ENCODE peak calls at places on chromosomes 4 and X, in six cellular contexts. K, T, P, N, C and X are unnamed samples.

GRCh38 chr4:12382567-12382966 is 953.9 kb upstream of the HS3ST1 start:
- DNase-seq in K (no peak), T (no peak), P (no peak), N (no peak), C (no peak), X (no peak)

GRCh38 chr4:8241895-8242696 is 27.5 kb upstream of the HTRA3 start:
- DNase-seq in K (peak), T (peak), P (peak), N (no peak), C (peak), X (peak)

GRCh38 chrX:121592884-121593283 is 545.5 kb downstream of the GLUD2 start:
- DNase-seq in K (no peak), T (no peak), P (no peak), N (no peak), C (no peak), X (no peak)

GRCh38 chrX:56233682-56234081 is 1.5 kb downstream of the KLF8 start:
- DNase-seq in K (no peak), T (no peak), P (no peak), N (peak), C (peak), X (peak)

GRCh38 chr4:76581276-76581675 is 146.2 kb downstream of the SHROOM3 start:
- DNase-seq in K (no peak), T (no peak), P (no peak), N (no peak), C (no peak), X (no peak)

GRCh38 chr4:120922390-120923200 is at the start of gene PRDM5:
- DNase-seq in K (no peak), T (peak), P (no peak), N (no peak), C (peak), X (peak)

GRCh38 chr4:37685726-37686372 is 327 bp downstream of the RELL1 start:
- DNase-seq in K (peak), T (no peak), P (no peak), N (no peak), C (no peak), X (peak)

GRCh38 chr4:128060130-128060619 is 937 bp upstream of the LARP1B start:
- DNase-seq in K (no peak), T (no peak), P (no peak), N (no peak), C (no peak), X (no peak)

GRCh38 chr4:172865531-172866127 is 303.0 kb upstream of the GALNT7 start:
- DNase-seq in K (no peak), T (no peak), P (no peak), N (no peak), C (no peak), X (no peak)

GRCh38 chr4:153904011-153904410 is 115.1 kb upstream of the SFRP2 start:
- DNase-seq in K (no peak), T (no peak), P (no peak), N (no peak), C (no peak), X (no peak)

GRCh38 chr4:109432203-109432602 is 1.4 kb upstream of the SEC24B start:
- DNase-seq in K (no peak), T (no peak), P (no peak), N (no peak), C (no peak), X (no peak)

GRCh38 chr4:69534697-69535096 is 39.0 kb upstream of the UGT2B4 start:
- DNase-seq in K (no peak), T (no peak), P (no peak), N (no peak), C (no peak), X (no peak)

GRCh38 chr4:23819041-23819511 is 70.8 kb downstream of the PPARGC1A start:
- DNase-seq in K (no peak), T (no peak), P (no peak), N (no peak), C (no peak), X (no peak)

GRCh38 chr4:152138451-152138850 is 377.6 kb upstream of the GATB start:
- DNase-seq in K (no peak), T (no peak), P (no peak), N (no peak), C (no peak), X (no peak)

GRCh38 chrX:84187501-84188319 is at the start of gene RPS6KA6:
- DNase-seq in K (no peak), T (peak), P (no peak), N (no peak), C (no peak), X (peak)

GRCh38 chr4:124783847-124784246 is 71.3 kb upstream of the ANKRD50 start:
- DNase-seq in K (no peak), T (no peak), P (no peak), N (no peak), C (no peak), X (no peak)

GRCh38 chrX:40173662-40174593 is 76.2 kb upstream of the BCOR start:
- DNase-seq in K (no peak), T (no peak), P (peak), N (no peak), C (no peak), X (no peak)

GRCh38 chr4:182861346-182861745 is 55.8 kb downstream of the DCTD start:
- DNase-seq in K (no peak), T (no peak), P (no peak), N (no peak), C (no peak), X (no peak)

GRCh38 chrX:19840899-19841648 is 46.3 kb downstream of the SH3KBP1 start:
- DNase-seq in K (no peak), T (no peak), P (peak), N (peak), C (peak), X (no peak)

GRCh38 chr4:168634276-168634802 is 137.5 kb downstream of the PALLD start:
- DNase-seq in K (no peak), T (no peak), P (no peak), N (no peak), C (no peak), X (no peak)

GRCh38 chrX:114800719-114801118 is 216.7 kb downstream of the IL13RA2 start:
- DNase-seq in K (peak), T (no peak), P (peak), N (no peak), C (no peak), X (no peak)

GRCh38 chr4:4720671-4721070 is 138.8 kb upstream of the MSX1 start:
- DNase-seq in K (no peak), T (no peak), P (no peak), N (no peak), C (no peak), X (no peak)

GRCh38 chr4:10013722-10014121 is 7.6 kb downstream of the SLC2A9 start:
- DNase-seq in K (peak), T (no peak), P (no peak), N (no peak), C (peak), X (peak)

GRCh38 chr4:54077812-54078211 is 13.4 kb upstream of the CHIC2 start:
- DNase-seq in K (no peak), T (no peak), P (no peak), N (no peak), C (no peak), X (no peak)

GRCh38 chr4:128570380-128570779 is 239.1 kb upstream of the JADE1 start:
- DNase-seq in K (no peak), T (no peak), P (no peak), N (no peak), C (no peak), X (no peak)

GRCh38 chrX:15529165-15529564 is 28.6 kb downstream of the BMX start:
- DNase-seq in K (no peak), T (no peak), P (no peak), N (no peak), C (no peak), X (no peak)

GRCh38 chrX:148499638-148500427 is 584 bp upstream of the AFF2 start:
- DNase-seq in K (no peak), T (no peak), P (no peak), N (no peak), C (no peak), X (no peak)

GRCh38 chr4:93092765-93093164 is 735.8 kb upstream of the ATOH1 start:
- DNase-seq in K (no peak), T (no peak), P (no peak), N (no peak), C (no peak), X (no peak)

GRCh38 chrX:154002215-154002719 is 17.4 kb downstream of the IRAK1 start:
- DNase-seq in K (peak), T (no peak), P (no peak), N (no peak), C (no peak), X (no peak)

GRCh38 chr4:76547167-76547760 is 112.2 kb downstream of the SHROOM3 start:
- DNase-seq in K (no peak), T (no peak), P (no peak), N (no peak), C (no peak), X (no peak)

GRCh38 chr4:86376850-86377249 is 17.0 kb upstream of the MAPK10 start:
- DNase-seq in K (no peak), T (no peak), P (no peak), N (no peak), C (no peak), X (no peak)

GRCh38 chr4:54784188-54784671 is 126.5 kb downstream of the KIT start:
- DNase-seq in K (peak), T (no peak), P (no peak), N (no peak), C (no peak), X (no peak)

GRCh38 chr4:38322709-38323108 is 341.3 kb upstream of the KLF3 start:
- DNase-seq in K (peak), T (no peak), P (no peak), N (no peak), C (no peak), X (no peak)

GRCh38 chrX:6313356-6313755 is 84.7 kb upstream of the NLGN4X start:
- DNase-seq in K (no peak), T (no peak), P (no peak), N (no peak), C (no peak), X (no peak)

GRCh38 chr4:141499454-141499853 is 136.9 kb upstream of the IL15 start:
- DNase-seq in K (no peak), T (no peak), P (no peak), N (no peak), C (no peak), X (no peak)

GRCh38 chr4:141503260-141503659 is 133.1 kb upstream of the IL15 start:
- DNase-seq in K (no peak), T (no peak), P (no peak), N (no peak), C (no peak), X (no peak)

GRCh38 chr4:141502755-141503154 is 133.6 kb upstream of the IL15 start:
- DNase-seq in K (no peak), T (no peak), P (no peak), N (no peak), C (no peak), X (no peak)

GRCh38 chr4:141501395-141501794 is 135.0 kb upstream of the IL15 start:
- DNase-seq in K (no peak), T (no peak), P (no peak), N (no peak), C (no peak), X (no peak)

GRCh38 chr4:141501931-141502330 is 134.5 kb upstream of the IL15 start:
- DNase-seq in K (no peak), T (no peak), P (no peak), N (no peak), C (no peak), X (no peak)
- TF ChIP-seq TAF1 in K (no peak), T (no peak), P (no peak), N (no peak), C (no peak), X (no peak)

DNA sequence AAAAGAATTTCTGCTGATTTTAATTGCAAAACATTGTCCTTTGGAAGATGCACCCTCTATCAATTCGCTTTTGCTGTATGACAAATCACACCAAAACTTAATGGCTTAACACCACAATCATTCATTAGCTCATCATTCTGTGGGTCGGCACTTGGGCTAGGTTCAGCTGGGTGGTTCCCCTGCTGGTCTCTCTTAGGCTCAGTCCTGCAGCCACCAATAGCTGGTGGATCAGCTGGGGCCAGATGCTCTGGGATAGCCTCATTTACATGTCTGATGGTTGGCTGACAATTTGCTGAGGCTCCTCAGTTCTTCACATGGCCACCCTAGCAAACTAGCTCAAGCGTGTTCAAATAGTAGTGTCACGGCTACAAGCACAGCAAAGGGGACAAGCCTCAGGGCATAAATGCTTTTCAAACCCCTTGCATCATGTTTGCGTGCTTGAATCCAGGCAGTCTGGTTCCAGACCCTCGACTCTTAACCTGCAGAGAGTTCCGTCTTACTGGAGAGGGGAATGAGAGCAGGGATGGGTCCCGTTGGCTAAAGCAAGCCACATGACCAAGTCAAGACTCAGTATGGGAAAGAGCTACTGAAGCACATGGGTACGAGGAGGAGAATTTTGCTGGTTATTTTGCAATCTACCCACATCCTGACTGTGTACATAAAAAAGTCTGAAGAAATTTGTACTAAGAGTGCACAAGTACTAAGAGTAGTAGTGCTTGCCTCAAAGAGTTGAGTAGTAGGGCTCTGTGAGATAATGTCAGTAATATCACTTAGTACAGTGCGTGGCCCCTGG is 7.5 kb upstream of the ACSL1 start:
- DNase-seq in K (no peak), T (no peak), P (no peak), N (no peak), C (no peak), X (no peak)
- TF ChIP-seq POLR2AphosphoS5 in K (no peak), T (no peak), P (no peak), N (no peak), C (no peak), X (no peak)

DNA sequence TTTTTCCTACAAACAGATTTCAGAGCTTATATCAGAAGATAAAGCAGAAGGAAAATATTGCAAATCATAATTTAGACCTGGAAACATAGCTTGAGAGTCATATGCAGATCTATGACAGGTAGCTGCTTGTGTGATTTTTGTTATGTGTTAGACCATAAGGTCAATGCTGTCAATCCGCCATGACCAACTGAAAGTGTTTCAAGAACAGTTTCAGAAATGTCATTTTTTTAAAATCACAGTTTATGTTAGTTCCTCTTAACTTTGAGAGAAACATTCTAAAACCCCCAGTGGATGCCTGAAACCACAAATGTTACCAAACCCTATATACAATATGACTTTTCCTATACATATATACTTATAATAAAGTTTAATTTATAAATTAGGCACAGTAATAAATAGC is 391.3 kb upstream of the FAM241A start:
- DNase-seq in K (no peak), T (no peak), P (no peak), N (no peak), C (no peak), X (no peak)
- TF ChIP-seq POLR2A in K (no peak), T (no peak), P (no peak), N (no peak), C (no peak), X (no peak)

GRCh38 chrX:151225843-151226242 is 49.5 kb downstream of the GPR50 start:
- DNase-seq in K (no peak), T (no peak), P (no peak), N (no peak), C (no peak), X (no peak)
- TF ChIP-seq TAF1 in K (no peak), T (no peak), P (no peak), N (no peak), C (no peak), X (no peak)

GRCh38 chrX:101659601-101660063 is at the start of gene ARMCX2:
- DNase-seq in K (no peak), T (peak), P (no peak), N (no peak), C (no peak), X (no peak)
- TF ChIP-seq POLR2AphosphoS5 in K (no peak), T (peak), P (no peak), N (peak), C (peak), X (no peak)

DNA sequence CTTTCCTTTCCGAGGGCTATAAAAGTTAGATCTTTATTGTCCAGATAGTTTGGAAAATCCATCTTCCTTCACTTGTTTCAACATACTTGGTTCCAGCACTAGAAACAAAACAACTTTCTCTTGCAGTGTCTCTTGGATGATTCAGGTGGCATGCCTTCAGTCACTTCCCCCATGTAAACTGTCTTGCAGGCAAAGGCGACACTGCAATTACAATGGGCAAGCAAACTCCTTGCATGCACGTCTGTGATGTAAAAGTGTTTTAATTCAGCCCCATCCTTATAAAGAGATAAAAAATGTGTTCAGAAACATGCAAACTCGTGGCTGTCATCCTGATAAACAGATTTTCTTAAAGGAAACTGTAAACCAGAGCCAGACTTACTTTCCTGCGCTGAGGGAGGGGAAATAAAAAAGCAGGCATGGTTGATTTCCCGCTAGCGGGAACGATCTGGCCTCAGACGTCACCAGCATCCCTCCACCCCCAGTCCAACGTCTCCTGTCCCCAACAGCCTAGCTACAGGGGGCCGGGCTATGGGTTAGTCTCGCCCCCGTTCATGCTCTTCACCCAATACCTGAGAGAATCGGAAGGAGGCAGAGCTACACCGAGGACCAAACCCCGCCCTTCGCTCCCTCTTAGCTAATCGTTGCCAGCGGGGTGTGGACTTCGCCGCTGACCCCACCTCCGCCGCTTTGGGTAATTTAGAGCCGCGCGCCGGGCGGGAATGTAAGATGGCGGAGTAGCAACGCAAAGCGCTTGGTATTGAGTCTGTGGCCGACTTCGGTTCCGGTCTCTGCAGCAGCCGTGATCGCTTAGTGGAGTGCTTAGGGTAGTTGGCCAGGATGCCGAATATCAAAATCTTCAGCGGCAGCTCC is at the start of gene PRPS1:
- DNase-seq in K (peak), T (peak), P (peak), N (peak), C (peak), X (peak)
- TF ChIP-seq POLR2A in K (peak), T (peak), P (peak), N (peak), C (peak), X (peak)

DNA sequence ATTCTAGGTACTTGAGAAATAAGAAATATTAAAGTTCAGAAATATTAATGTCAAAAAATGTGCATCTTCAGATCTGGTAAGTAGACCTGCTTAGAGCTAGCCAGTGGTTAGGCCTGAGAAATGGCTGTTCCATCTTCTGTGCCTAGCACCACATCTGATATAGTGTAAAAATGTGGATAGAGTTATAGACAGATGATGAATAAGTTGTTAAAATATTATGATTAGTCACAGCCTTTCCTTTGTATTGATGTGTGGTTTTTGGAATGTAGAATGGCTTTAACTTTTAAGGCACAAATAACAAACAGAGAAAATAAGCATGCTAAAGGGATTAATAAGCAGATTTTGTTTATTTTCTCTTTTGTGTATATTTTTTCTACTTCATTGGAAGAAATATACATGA is 133.5 kb upstream of the NUDT6 start:
- DNase-seq in K (no peak), T (no peak), P (no peak), N (no peak), C (no peak), X (no peak)
- TF ChIP-seq TAF1 in K (no peak), T (no peak), P (no peak), N (no peak), C (no peak), X (no peak)

GRCh38 chr4:177448850-177449249 is 6.6 kb upstream of the AGA start:
- DNase-seq in K (no peak), T (no peak), P (no peak), N (no peak), C (no peak), X (no peak)
- TF ChIP-seq POLR2AphosphoS5 in K (no peak), T (no peak), P (no peak), N (no peak), C (no peak), X (no peak)

GRCh38 chrX:136784231-136784630 is 3.5 kb upstream of the ARHGEF6 start:
- DNase-seq in K (no peak), T (no peak), P (no peak), N (no peak), C (no peak), X (no peak)
- TF ChIP-seq POLR2A in K (no peak), T (no peak), P (no peak), N (no peak), C (no peak), X (no peak)

GRCh38 chr4:7052923-7053715 is 9.9 kb downstream of the TADA2B start:
- DNase-seq in K (no peak), T (no peak), P (no peak), N (no peak), C (no peak), X (no peak)
- TF ChIP-seq TAF1 in K (no peak), T (no peak), P (no peak), N (no peak), C (no peak), X (no peak)